ENCODE peak calls at places on chromosomes 1 and 21, in seven cellular contexts. B is H1, E is GM12878, N is HCT116, G is K562, K is SK-N-SH, C is HepG2. D is an unnamed sample.

GRCh38 chr1:26744075-26744958 is 43.4 kb upstream of the PIGV start:
- DNase-seq in C (peak), E (peak), B (peak), K (peak), G (peak), N (peak), D (no peak)

GRCh38 chr1:44030606-44031050 is 634 bp downstream of the SLC6A9 start:
- DNase-seq in B (no peak), K (peak), C (peak), G (peak), N (no peak), E (no peak), D (no peak)

GRCh38 chr1:165888552-165888920 is 61.1 kb downstream of the UCK2 start:
- DNase-seq in C (no peak), G (no peak), B (no peak), E (no peak), N (no peak), K (no peak), D (no peak)

GRCh38 chr1:183227963-183228649 is 42.0 kb downstream of the LAMC2 start:
- DNase-seq in E (no peak), C (peak), B (peak), K (peak), N (peak), G (peak), D (peak)

GRCh38 chr1:190679032-190679431 is 201.4 kb upstream of the BRINP3 start:
- DNase-seq in E (no peak), C (no peak), B (no peak), K (no peak), G (no peak), N (no peak), D (no peak)

GRCh38 chr1:152961201-152961891 is 9.1 kb upstream of the SPRR4 start:
- DNase-seq in K (no peak), B (no peak), N (no peak), G (no peak), C (no peak), E (no peak), D (no peak)

GRCh38 chr1:234684854-234685253 is 74.9 kb upstream of the IRF2BP2 start:
- DNase-seq in K (no peak), E (no peak), C (no peak), G (no peak), B (no peak), N (no peak), D (no peak)

GRCh38 chr1:37398096-37398495 is 76.3 kb upstream of the ZC3H12A start:
- DNase-seq in K (no peak), G (no peak), N (no peak), C (no peak), E (no peak), B (no peak), D (no peak)

GRCh38 chr1:228862542-228863505 is 127.5 kb downstream of the RHOU start:
- DNase-seq in G (no peak), K (no peak), B (no peak), E (no peak), C (no peak), N (no peak), D (no peak)

GRCh38 chr1:64183380-64183984 is 19.9 kb upstream of the UBE2U start:
- DNase-seq in G (no peak), N (no peak), E (no peak), B (no peak), C (no peak), K (peak), D (no peak)

GRCh38 chr1:48560577-48560976 is 88.6 kb upstream of the SPATA6 start:
- DNase-seq in B (no peak), G (no peak), E (no peak), N (no peak), K (no peak), C (no peak), D (no peak)

GRCh38 chr1:116942344-116942743 is 32.6 kb downstream of the PTGFRN start:
- DNase-seq in C (no peak), N (no peak), G (no peak), E (no peak), K (no peak), B (no peak), D (no peak)

GRCh38 chr1:68376441-68376840 is 73.3 kb downstream of the RPE65 start:
- DNase-seq in K (no peak), C (no peak), B (no peak), G (no peak), E (no peak), N (no peak), D (no peak)

GRCh38 chr1:10544239-10544638 is 69.5 kb downstream of the PEX14 start:
- DNase-seq in C (no peak), K (no peak), N (no peak), G (no peak), E (no peak), B (no peak), D (no peak)

DNA sequence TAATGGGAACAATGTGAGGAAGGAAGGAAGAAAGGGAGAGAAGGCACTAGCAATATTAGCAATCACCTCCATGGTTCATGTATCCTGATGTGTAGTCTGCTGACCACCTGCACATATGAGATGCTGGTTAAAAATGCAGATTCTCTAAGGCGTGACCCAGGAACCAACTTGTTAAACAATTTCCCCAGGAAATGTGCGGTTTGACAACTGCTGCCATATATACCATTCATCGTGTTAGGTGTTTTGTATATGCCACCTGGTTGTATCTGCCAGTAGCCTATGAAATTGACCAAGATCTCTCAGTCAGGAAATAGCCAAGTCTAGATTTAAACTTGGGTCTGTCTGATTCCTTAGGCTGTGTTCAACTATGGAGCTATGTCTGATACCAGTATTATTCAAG is 4.1 kb downstream of the SEMA4A start:
- DNase-seq in C (no peak), K (no peak), B (no peak), N (no peak), E (peak), G (no peak), D (no peak)
- TF ChIP-seq JUND in C (no peak), K (no peak), B (no peak), N (no peak), E (no peak), G (no peak), D (no peak)

DNA sequence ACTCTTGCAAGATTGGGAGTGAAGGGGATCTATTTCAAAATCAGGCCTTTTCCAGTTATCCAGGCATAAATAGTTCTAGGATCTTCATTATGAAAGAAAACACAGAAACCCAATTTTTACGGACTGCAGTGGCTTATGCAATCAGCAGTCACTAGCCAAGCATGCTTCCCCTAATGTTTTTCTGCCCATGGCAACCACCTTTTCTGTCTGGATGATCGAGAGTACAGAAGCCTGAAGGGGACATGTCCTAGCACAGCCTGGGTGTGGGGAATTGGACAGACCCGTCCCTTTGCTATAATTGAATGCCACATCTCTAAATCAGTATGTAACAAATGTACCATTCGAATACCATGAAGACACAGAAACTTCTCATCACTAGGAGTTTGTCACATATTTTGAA is 29.8 kb upstream of the NCAM2 start:
- DNase-seq in K (no peak), N (no peak), G (no peak), E (no peak), B (no peak), C (no peak), D (no peak)
- TF ChIP-seq JUND in K (no peak), N (no peak), G (no peak), E (no peak), B (no peak), C (no peak), D (no peak)

GRCh38 chr1:28416509-28417194 is 47.1 kb downstream of the PHACTR4 start:
- DNase-seq in B (no peak), K (peak), G (peak), C (no peak), E (no peak), N (no peak), D (no peak)

GRCh38 chr1:28415246-28415645 is 45.7 kb downstream of the PHACTR4 start:
- DNase-seq in E (no peak), K (no peak), B (no peak), G (no peak), C (no peak), N (no peak), D (no peak)

GRCh38 chr1:28412731-28413130 is 43.2 kb downstream of the PHACTR4 start:
- DNase-seq in B (no peak), C (no peak), G (peak), N (no peak), K (no peak), E (no peak), D (no peak)

GRCh38 chr1:28409066-28409465 is 39.5 kb downstream of the PHACTR4 start:
- DNase-seq in B (no peak), N (no peak), E (no peak), G (no peak), C (no peak), K (no peak), D (no peak)

DNA sequence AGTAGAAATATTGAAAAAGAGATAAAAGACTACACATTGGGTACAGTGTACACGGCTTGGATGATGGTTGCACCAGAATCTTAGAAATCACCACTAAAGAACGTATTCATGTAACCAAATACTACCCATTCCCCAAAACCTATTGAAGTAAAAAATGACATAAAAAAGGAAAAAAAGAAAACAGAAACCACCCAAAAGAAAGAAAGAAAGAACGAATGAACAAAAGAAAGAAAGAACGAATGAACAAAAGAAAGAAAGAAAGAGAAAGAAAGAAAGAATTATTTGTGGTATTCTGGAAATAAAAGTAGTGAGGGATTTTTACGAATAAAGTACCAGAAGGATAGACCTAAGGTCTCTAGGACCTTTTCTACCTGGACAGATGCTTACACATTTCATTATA is 42.1 kb downstream of the PHACTR4 start:
- DNase-seq in B (no peak), G (no peak), N (no peak), C (no peak), E (no peak), K (no peak), D (no peak)
- TF ChIP-seq JUND in B (no peak), G (no peak), N (no peak), C (no peak), E (no peak), K (no peak), D (no peak)

DNA sequence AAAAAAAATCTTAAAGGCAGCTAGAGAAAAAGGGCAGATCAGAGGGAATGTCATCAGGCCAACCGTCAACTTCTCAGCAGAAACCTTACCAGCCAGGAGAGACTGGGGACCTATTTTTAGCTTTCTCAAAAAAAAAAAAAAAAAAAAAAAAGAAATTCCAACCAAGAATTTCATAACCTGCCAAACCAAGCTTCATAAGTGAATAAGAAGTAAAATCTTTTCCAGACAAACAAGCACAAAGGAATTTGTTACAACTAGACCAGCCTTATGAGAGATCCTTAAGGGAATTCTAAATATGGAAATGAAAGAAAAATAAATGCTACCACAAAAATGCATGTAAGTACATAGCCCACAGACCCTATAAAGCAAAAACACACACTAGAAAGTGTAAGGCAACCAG is 267.7 kb downstream of the AKT3 start:
- DNase-seq in E (no peak), C (no peak), K (no peak), G (no peak), B (no peak), N (no peak), D (no peak)
- TF ChIP-seq JUND in E (no peak), C (no peak), K (no peak), G (no peak), B (no peak), N (no peak), D (no peak)

GRCh38 chr1:62241357-62242131 is 46.9 kb downstream of the L1TD1 start:
- DNase-seq in N (no peak), K (no peak), B (no peak), G (no peak), C (peak), E (no peak), D (peak)
- TF ChIP-seq JUND in N (no peak), K (no peak), B (no peak), G (no peak), C (peak), E (no peak), D (no peak)